ENCODE peak calls at places on chromosomes 4 and X, in ten cellular contexts. R is fibroblast of mammary gland, K is A549, M is prostate gland, W is GM23248, A is bronchial epithelial cell, S is foreskin fibroblast, T is upper lobe of right lung, O is retinal pigment epithelial cell, N is AG04450. F is an unnamed sample.

GRCh38 chr4:3704669-3705068 is 61.5 kb upstream of the ADRA2C start:
- DNase-seq in S (no peak), K (no peak), M (no peak), A (no peak), O (no peak), T (peak), R (no peak), N (no peak), W (no peak), F (no peak)

GRCh38 chr4:26573389-26573794 is 10.5 kb upstream of the TBC1D19 start:
- DNase-seq in N (peak), W (no peak), T (no peak), O (no peak), K (no peak), S (peak), A (no peak), M (no peak), R (no peak), F (no peak)

GRCh38 chrX:24264383-24264782 is 49.5 kb downstream of the SUPT20HL2 start:
- DNase-seq in K (peak), M (no peak), T (no peak), O (no peak), A (peak), W (peak), R (peak), N (no peak), S (no peak), F (no peak)

GRCh38 chr4:76624271-76624681 is 189.2 kb downstream of the SHROOM3 start:
- DNase-seq in M (no peak), O (peak), A (peak), T (no peak), S (peak), W (peak), N (peak), K (no peak), R (peak), F (peak)

GRCh38 chrX:150253946-150254615 is 109.0 kb upstream of the MAMLD1 start:
- DNase-seq in A (no peak), S (no peak), O (no peak), M (no peak), T (no peak), N (no peak), W (no peak), K (no peak), R (no peak), F (no peak)

GRCh38 chr4:154506253-154506652 is 14.7 kb upstream of the DCHS2 start:
- DNase-seq in O (peak), M (peak), T (no peak), W (peak), S (peak), K (no peak), R (peak), N (no peak), A (peak), F (peak)

GRCh38 chrX:104641176-104641575 is 75.2 kb downstream of the IL1RAPL2 start:
- DNase-seq in N (no peak), A (no peak), W (no peak), K (no peak), M (no peak), O (no peak), S (no peak), T (no peak), R (no peak), F (no peak)

GRCh38 chrX:1222511-1223252 is 10.2 kb upstream of the CRLF2 start:
- DNase-seq in T (no peak), N (no peak), M (no peak), O (no peak), A (peak), K (peak), S (peak), W (peak), R (peak), F (no peak)

GRCh38 chr4:68962868-68963267 is 11.3 kb upstream of the UGT2A3 start:
- DNase-seq in N (no peak), O (no peak), S (no peak), A (no peak), T (no peak), M (no peak), R (no peak), W (no peak), K (no peak), F (no peak)

GRCh38 chr4:83128235-83128929 is 13.9 kb upstream of the PLAC8 start:
- DNase-seq in A (peak), O (no peak), W (peak), M (no peak), S (peak), R (peak), K (no peak), N (peak), T (no peak), F (no peak)

DNA sequence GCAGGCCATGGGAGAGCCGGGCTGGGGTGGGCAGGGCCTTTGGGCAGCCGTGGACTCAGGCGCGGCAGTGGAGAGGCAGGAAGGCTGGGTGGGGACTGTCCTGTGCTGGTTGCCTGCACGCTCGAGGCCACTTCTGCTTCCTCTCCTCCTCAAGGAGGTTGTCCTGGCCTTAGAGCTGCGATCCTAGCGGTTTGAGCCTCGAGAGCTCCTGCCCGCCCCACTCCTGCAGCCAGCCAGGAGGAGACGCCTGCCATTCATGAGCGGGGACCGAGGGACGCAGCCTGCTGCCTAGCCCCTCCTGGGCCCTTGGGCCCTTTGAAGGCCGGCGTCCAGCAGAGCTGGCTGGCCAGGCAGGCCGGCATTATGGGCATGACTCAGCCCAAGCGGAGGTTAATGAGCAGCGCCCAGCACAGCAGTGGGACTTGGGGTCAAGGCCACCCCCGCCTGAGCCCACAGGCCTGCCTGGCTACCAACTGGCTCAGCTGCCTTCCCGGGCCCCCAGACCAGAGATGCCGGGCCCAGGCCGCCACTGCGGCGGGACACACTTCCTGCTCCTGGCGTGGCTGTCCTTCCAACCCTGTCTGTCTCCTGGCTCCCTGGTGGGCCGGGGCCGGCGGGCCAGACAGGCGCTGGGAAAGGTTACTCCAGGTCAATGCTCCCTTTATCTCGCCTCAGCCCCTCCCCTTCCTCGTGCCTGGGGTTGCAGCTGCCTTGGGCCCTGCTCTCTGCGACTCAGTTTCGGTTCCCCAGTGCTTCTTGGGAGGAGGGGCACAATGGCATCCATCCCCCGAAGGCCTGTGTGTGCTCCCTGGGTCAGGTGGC is 1.8 kb downstream of the ABCD1 start:
- DNase-seq in K (no peak), R (peak), T (peak), O (no peak), A (no peak), N (no peak), S (peak), M (no peak), W (peak), F (peak)
- H3K4me3 ChIP-seq in K (no peak), R (no peak), T (peak), O (no peak), A (no peak), N (peak), S (peak), M (no peak), W (peak), F (peak)

GRCh38 chrX:8042304-8042703 is 115.1 kb upstream of the PNPLA4 start:
- DNase-seq in S (no peak), M (no peak), N (no peak), W (no peak), A (peak), T (no peak), O (no peak), K (peak), R (no peak), F (peak)

GRCh38 chrX:8033175-8033574 is 106.0 kb upstream of the PNPLA4 start:
- DNase-seq in S (no peak), N (no peak), W (no peak), M (no peak), K (no peak), O (no peak), T (no peak), R (no peak), A (no peak), F (no peak)

GRCh38 chrX:8036914-8037313 is 109.7 kb upstream of the PNPLA4 start:
- DNase-seq in N (no peak), A (no peak), O (no peak), K (no peak), R (no peak), W (no peak), M (no peak), T (no peak), S (no peak), F (no peak)

GRCh38 chrX:8034058-8034457 is 106.8 kb upstream of the PNPLA4 start:
- DNase-seq in K (no peak), S (no peak), N (no peak), W (no peak), O (no peak), R (no peak), M (no peak), A (no peak), T (no peak), F (peak)

GRCh38 chrX:8037593-8038348 is 110.6 kb upstream of the PNPLA4 start:
- DNase-seq in W (no peak), M (no peak), K (no peak), N (no peak), O (no peak), S (no peak), T (no peak), A (peak), R (peak), F (no peak)
- H3K4me3 ChIP-seq in W (no peak), M (no peak), K (no peak), N (no peak), O (no peak), S (no peak), T (no peak), A (no peak), R (no peak), F (no peak)

DNA sequence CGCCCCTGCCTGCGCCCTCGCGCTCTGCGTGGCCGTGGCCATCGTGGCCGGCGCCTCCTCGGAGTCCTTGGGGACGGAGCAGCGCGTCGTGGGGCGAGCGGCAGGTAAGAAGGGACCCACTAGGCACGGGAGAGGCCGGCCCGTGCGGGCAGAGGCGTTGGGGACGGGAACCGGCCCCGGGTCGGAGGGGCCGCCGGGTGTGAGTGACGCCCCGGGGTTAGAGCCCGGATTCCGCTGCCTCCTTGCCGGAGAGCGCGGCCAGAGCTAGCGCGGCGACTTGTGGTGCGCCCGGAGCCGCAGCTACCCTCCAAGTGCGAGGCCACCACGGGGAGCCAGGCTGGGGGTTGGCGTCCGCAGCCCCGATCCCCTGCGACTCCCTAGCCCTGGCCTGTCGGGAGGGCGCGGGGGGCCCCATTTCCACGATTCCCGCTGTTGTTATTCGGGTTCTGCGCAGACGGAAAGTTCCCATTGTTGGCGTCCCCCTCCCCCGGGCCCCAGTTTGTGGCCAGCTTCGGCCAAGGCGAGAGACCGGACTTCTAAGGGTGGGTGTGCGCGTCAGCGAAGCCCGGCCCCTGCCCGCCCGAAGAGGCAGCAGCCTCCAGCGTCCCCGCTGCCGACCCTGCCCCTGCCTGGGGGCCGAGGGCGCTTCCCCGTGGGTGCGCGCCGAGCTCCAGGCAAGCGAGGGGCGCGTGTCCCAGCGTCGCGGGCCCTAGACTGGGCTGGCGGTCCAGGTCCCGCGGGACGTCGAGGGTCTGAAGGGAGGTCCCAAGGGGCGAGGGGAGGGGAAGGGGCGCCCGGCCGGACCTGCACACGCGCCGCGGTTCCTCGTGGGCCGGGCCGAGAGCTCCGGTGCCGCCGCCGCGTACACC is 1.1 kb downstream of the FGFR3 start:
- DNase-seq in N (no peak), R (no peak), S (peak), W (peak), O (no peak), M (no peak), K (no peak), T (no peak), A (no peak), F (peak)
- H3K4me3 ChIP-seq in N (peak), R (no peak), S (peak), W (peak), O (peak), M (peak), K (peak), T (peak), A (peak), F (peak)

GRCh38 chr4:21948347-21949072 is at the start of gene KCNIP4:
- DNase-seq in S (peak), N (no peak), R (peak), K (no peak), A (no peak), T (peak), M (no peak), W (peak), O (no peak), F (peak)
- H3K4me3 ChIP-seq in S (peak), N (peak), R (peak), K (no peak), A (no peak), T (no peak), M (peak), W (peak), O (peak), F (peak)

GRCh38 chr4:5066101-5066500 is 14.8 kb downstream of the STK32B start:
- DNase-seq in O (no peak), N (no peak), M (no peak), T (no peak), S (no peak), A (no peak), K (no peak), W (no peak), R (no peak), F (no peak)
- H3K4me3 ChIP-seq in O (no peak), N (no peak), M (no peak), T (no peak), S (no peak), A (no peak), K (no peak), W (no peak), R (no peak), F (no peak)

GRCh38 chrX:109889289-109890006 is 113.5 kb upstream of the TMEM164 start:
- DNase-seq in R (peak), W (peak), K (no peak), N (no peak), A (no peak), O (no peak), T (no peak), M (no peak), S (peak), F (peak)
- H3K4me3 ChIP-seq in R (no peak), W (no peak), K (no peak), N (no peak), A (no peak), O (no peak), T (no peak), M (no peak), S (no peak), F (no peak)